ENCODE peak calls at places on chromosomes 6 and 20, in nine cellular contexts. F, X, P, W, U, T, E, G and L are unnamed samples.

GRCh38 chr6:31713991-31714684 is 1.0 kb upstream of the LY6G6D start:
- DNase-seq in X (no peak), G (no peak), W (no peak), T (peak), P (no peak), E (peak), F (no peak), U (no peak), L (no peak)

GRCh38 chr20:63979221-63979548 is 257 bp downstream of the SAMD10 start:
- DNase-seq in E (no peak), T (no peak), U (no peak), G (no peak), X (no peak), W (no peak), P (no peak), F (peak), L (no peak)

GRCh38 chr6:782141-782540 is 89.2 kb upstream of the EXOC2 start:
- DNase-seq in T (no peak), W (no peak), F (no peak), G (no peak), E (no peak), U (peak), X (no peak), P (no peak), L (no peak)

GRCh38 chr6:388202-388903 is 3.2 kb upstream of the IRF4 start:
- DNase-seq in G (no peak), E (no peak), X (no peak), W (no peak), P (peak), F (no peak), T (no peak), U (no peak), L (no peak)

GRCh38 chr20:51864967-51865366 is 62.6 kb upstream of the SALL4 start:
- DNase-seq in P (no peak), T (no peak), G (no peak), X (no peak), E (no peak), F (no peak), U (no peak), W (no peak), L (no peak)

GRCh38 chr20:24303393-24303792 is 166.0 kb upstream of the SYNDIG1 start:
- DNase-seq in X (no peak), P (peak), F (no peak), W (no peak), U (peak), T (no peak), E (no peak), G (peak), L (no peak)

GRCh38 chr6:89784838-89785237 is 34.8 kb downstream of the MDN1 start:
- DNase-seq in F (no peak), W (no peak), P (no peak), T (no peak), X (no peak), U (no peak), G (no peak), E (no peak), L (no peak)

GRCh38 chr6:127302728-127303675 is 36.3 kb downstream of the RNF146 start:
- DNase-seq in G (peak), F (no peak), E (peak), X (no peak), U (peak), W (peak), T (no peak), P (peak), L (no peak)